ENCODE peak calls at places on chromosomes 13 and 19, in eight cellular contexts. One of them, this sample, is unnamed.
A peak's percentile ranks its signal among the peaks of the same experiment; 100 is the strongest.

GRCh38 chr19:42207767-42208259 is 9.7 kb downstream of the DEDD2 start:
- DNase-seq in cardiac fibroblast: peak; percentile 84
- DNase-seq in ovary: no peak
- DNase-seq in left ventricle myocardium inferior: no peak
- DNase-seq in AG09309: no peak
- DNase-seq in astrocyte of the spinal cord: peak; percentile 79
- DNase-seq in Peyer's patch: no peak
- DNase-seq in AG04449: peak; percentile 40
- DNase-seq in this sample: peak; percentile 31

GRCh38 chr19:56297010-56297409 is 17.6 kb downstream of the ZSCAN5A start:
- DNase-seq in astrocyte of the spinal cord: no peak
- DNase-seq in ovary: no peak
- DNase-seq in AG09309: no peak
- DNase-seq in AG04449: no peak
- DNase-seq in left ventricle myocardium inferior: no peak
- DNase-seq in cardiac fibroblast: no peak
- DNase-seq in Peyer's patch: no peak
- DNase-seq in this sample: no peak

GRCh38 chr19:3398114-3398899 is 31.9 kb downstream of the NFIC start:
- DNase-seq in cardiac fibroblast: no peak
- DNase-seq in Peyer's patch: no peak
- DNase-seq in AG04449: no peak
- DNase-seq in astrocyte of the spinal cord: peak; percentile 28
- DNase-seq in ovary: peak; percentile 87
- DNase-seq in AG09309: no peak
- DNase-seq in left ventricle myocardium inferior: peak; percentile 84
- DNase-seq in this sample: no peak

GRCh38 chr19:8370176-8371010 is 6.4 kb downstream of the ANGPTL4 start:
- DNase-seq in left ventricle myocardium inferior: no peak
- DNase-seq in Peyer's patch: peak; percentile 34
- DNase-seq in cardiac fibroblast: no peak
- DNase-seq in AG04449: no peak
- DNase-seq in ovary: no peak
- DNase-seq in astrocyte of the spinal cord: no peak
- DNase-seq in AG09309: no peak
- DNase-seq in this sample: no peak

GRCh38 chr13:113183450-113184129 is 24.9 kb downstream of the PCID2 start:
- DNase-seq in AG04449: no peak
- DNase-seq in cardiac fibroblast: peak; percentile 52
- DNase-seq in ovary: no peak
- DNase-seq in Peyer's patch: no peak
- DNase-seq in left ventricle myocardium inferior: no peak
- DNase-seq in AG09309: no peak
- DNase-seq in astrocyte of the spinal cord: peak; percentile 26
- DNase-seq in this sample: no peak

GRCh38 chr19:1453525-1454371 is 3.8 kb downstream of the APC2 start:
- DNase-seq in AG09309: no peak
- DNase-seq in astrocyte of the spinal cord: no peak
- DNase-seq in AG04449: no peak
- DNase-seq in ovary: no peak
- DNase-seq in Peyer's patch: no peak
- DNase-seq in left ventricle myocardium inferior: no peak
- DNase-seq in cardiac fibroblast: peak; percentile 38
- DNase-seq in this sample: peak; percentile 72

GRCh38 chr13:25762795-25763377 is 288.9 kb downstream of the SHISA2 start:
- DNase-seq in left ventricle myocardium inferior: no peak
- DNase-seq in ovary: no peak
- DNase-seq in astrocyte of the spinal cord: no peak
- DNase-seq in Peyer's patch: no peak
- DNase-seq in cardiac fibroblast: no peak
- DNase-seq in AG04449: no peak
- DNase-seq in AG09309: no peak
- DNase-seq in this sample: no peak

GRCh38 chr19:45922281-45922680 is 7.7 kb upstream of the NANOS2 start:
- DNase-seq in AG04449: no peak
- DNase-seq in astrocyte of the spinal cord: no peak
- DNase-seq in left ventricle myocardium inferior: no peak
- DNase-seq in ovary: no peak
- DNase-seq in cardiac fibroblast: no peak
- DNase-seq in AG09309: no peak
- DNase-seq in Peyer's patch: no peak
- DNase-seq in this sample: no peak

GRCh38 chr19:56821675-56822074 is 18.9 kb downstream of the PEG3 start:
- DNase-seq in Peyer's patch: no peak
- DNase-seq in cardiac fibroblast: no peak
- DNase-seq in left ventricle myocardium inferior: no peak
- DNase-seq in astrocyte of the spinal cord: no peak
- DNase-seq in ovary: no peak
- DNase-seq in AG09309: no peak
- DNase-seq in AG04449: no peak
- DNase-seq in this sample: no peak

GRCh38 chr13:49667773-49668172 is 23.5 kb downstream of the EBPL start:
- DNase-seq in AG09309: no peak
- DNase-seq in AG04449: no peak
- DNase-seq in ovary: no peak
- DNase-seq in left ventricle myocardium inferior: no peak
- DNase-seq in cardiac fibroblast: no peak
- DNase-seq in Peyer's patch: no peak
- DNase-seq in astrocyte of the spinal cord: peak; percentile 33
- DNase-seq in this sample: no peak

GRCh38 chr13:53142301-53142700 is 113.7 kb downstream of the OLFM4 start:
- DNase-seq in ovary: no peak
- DNase-seq in AG09309: no peak
- DNase-seq in astrocyte of the spinal cord: no peak
- DNase-seq in cardiac fibroblast: peak; percentile 6
- DNase-seq in AG04449: peak; percentile 17
- DNase-seq in Peyer's patch: no peak
- DNase-seq in left ventricle myocardium inferior: no peak
- DNase-seq in this sample: no peak

GRCh38 chr13:51916419-51916818 is 54.6 kb downstream of the CCDC70 start:
- DNase-seq in AG09309: no peak
- DNase-seq in left ventricle myocardium inferior: no peak
- DNase-seq in astrocyte of the spinal cord: no peak
- DNase-seq in Peyer's patch: no peak
- DNase-seq in cardiac fibroblast: no peak
- DNase-seq in AG04449: no peak
- DNase-seq in ovary: no peak
- DNase-seq in this sample: no peak

GRCh38 chr13:28531195-28531955 is 36.4 kb upstream of the FLT1 start:
- DNase-seq in astrocyte of the spinal cord: no peak
- DNase-seq in AG04449: no peak
- DNase-seq in ovary: no peak
- DNase-seq in left ventricle myocardium inferior: peak; percentile 61
- DNase-seq in Peyer's patch: peak; percentile 55
- DNase-seq in cardiac fibroblast: peak; percentile 33
- DNase-seq in AG09309: no peak
- DNase-seq in this sample: no peak

GRCh38 chr13:64684108-64684507 is 2546.0 kb downstream of the PCDH9 start:
- DNase-seq in Peyer's patch: no peak
- DNase-seq in left ventricle myocardium inferior: no peak
- DNase-seq in AG04449: no peak
- DNase-seq in AG09309: no peak
- DNase-seq in astrocyte of the spinal cord: no peak
- DNase-seq in cardiac fibroblast: no peak
- DNase-seq in ovary: no peak
- DNase-seq in this sample: no peak

GRCh38 chr19:52993342-52994178 is 20.2 kb upstream of the ERVV-1 start:
- DNase-seq in AG04449: no peak
- DNase-seq in AG09309: peak; percentile 20
- DNase-seq in Peyer's patch: peak; percentile 69
- DNase-seq in cardiac fibroblast: peak; percentile 85
- DNase-seq in ovary: peak; percentile 80
- DNase-seq in astrocyte of the spinal cord: peak; percentile 79
- DNase-seq in left ventricle myocardium inferior: peak; percentile 75
- DNase-seq in this sample: no peak

GRCh38 chr19:51158474-51159129 is 16.5 kb downstream of the SIGLEC7 start:
- DNase-seq in Peyer's patch: no peak
- DNase-seq in left ventricle myocardium inferior: peak; percentile 52
- DNase-seq in astrocyte of the spinal cord: no peak
- DNase-seq in ovary: no peak
- DNase-seq in AG04449: no peak
- DNase-seq in cardiac fibroblast: peak; percentile 47
- DNase-seq in AG09309: no peak
- DNase-seq in this sample: no peak

GRCh38 chr13:41405367-41405766 is 52.0 kb upstream of the RGCC start:
- DNase-seq in cardiac fibroblast: no peak
- DNase-seq in astrocyte of the spinal cord: no peak
- DNase-seq in AG04449: no peak
- DNase-seq in Peyer's patch: no peak
- DNase-seq in AG09309: no peak
- DNase-seq in left ventricle myocardium inferior: no peak
- DNase-seq in ovary: no peak
- DNase-seq in this sample: no peak

GRCh38 chr19:43779147-43779819 is 1.5 kb downstream of the KCNN4 start:
- DNase-seq in AG09309: no peak
- DNase-seq in AG04449: no peak
- DNase-seq in astrocyte of the spinal cord: no peak
- DNase-seq in cardiac fibroblast: no peak
- DNase-seq in left ventricle myocardium inferior: peak; percentile 36
- DNase-seq in Peyer's patch: peak; percentile 80
- DNase-seq in ovary: no peak
- DNase-seq in this sample: no peak

GRCh38 chr19:43776285-43776684 is 4.5 kb downstream of the KCNN4 start:
- DNase-seq in AG09309: no peak
- DNase-seq in left ventricle myocardium inferior: no peak
- DNase-seq in cardiac fibroblast: no peak
- DNase-seq in Peyer's patch: peak; percentile 36
- DNase-seq in astrocyte of the spinal cord: no peak
- DNase-seq in AG04449: no peak
- DNase-seq in ovary: no peak
- DNase-seq in this sample: no peak

GRCh38 chr19:43775299-43775890 is 5.4 kb downstream of the KCNN4 start:
- DNase-seq in AG09309: no peak
- DNase-seq in astrocyte of the spinal cord: no peak
- DNase-seq in ovary: no peak
- DNase-seq in left ventricle myocardium inferior: no peak
- DNase-seq in cardiac fibroblast: no peak
- DNase-seq in Peyer's patch: peak; percentile 13
- DNase-seq in AG04449: no peak
- DNase-seq in this sample: no peak

GRCh38 chr19:43778651-43779050 is 2.1 kb downstream of the KCNN4 start:
- DNase-seq in ovary: no peak
- DNase-seq in AG04449: no peak
- DNase-seq in left ventricle myocardium inferior: no peak
- DNase-seq in AG09309: no peak
- DNase-seq in Peyer's patch: no peak
- DNase-seq in astrocyte of the spinal cord: no peak
- DNase-seq in cardiac fibroblast: no peak
- DNase-seq in this sample: no peak

DNA sequence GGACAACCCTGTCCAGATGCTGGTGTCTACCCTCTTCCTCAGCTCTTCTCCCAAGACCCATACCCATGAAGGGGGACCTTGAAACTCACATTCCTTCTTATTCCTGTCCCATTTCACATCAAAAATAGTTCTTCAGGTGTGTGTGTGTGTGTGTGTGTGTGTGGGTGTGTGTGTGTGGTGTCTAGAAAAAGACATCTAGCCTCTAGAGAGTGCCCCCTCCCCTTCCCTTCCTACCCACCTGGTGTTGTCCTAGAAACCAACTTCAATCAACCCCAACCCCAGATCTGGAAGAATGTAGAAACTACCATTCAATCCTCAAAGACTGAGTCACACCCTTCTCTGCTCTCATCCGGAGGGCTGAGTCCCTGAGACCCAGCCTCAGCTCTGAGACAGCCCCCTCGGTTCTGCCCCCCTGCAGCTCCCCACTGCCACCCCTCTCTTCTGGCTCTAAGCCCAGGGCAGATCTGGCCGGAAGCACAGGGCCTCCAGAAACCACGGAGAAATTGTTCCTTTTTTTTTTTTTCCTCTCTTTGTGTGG is 3.5 kb downstream of the KCNN4 start:
- DNase-seq in astrocyte of the spinal cord: peak; percentile 73
- DNase-seq in AG04449: no peak
- DNase-seq in ovary: no peak
- DNase-seq in AG09309: no peak
- DNase-seq in Peyer's patch: peak; percentile 37
- DNase-seq in cardiac fibroblast: peak; percentile 35
- DNase-seq in left ventricle myocardium inferior: no peak
- DNase-seq in this sample: no peak
- H3K4me3 ChIP-seq in astrocyte of the spinal cord: no peak overlapping the region
- H3K4me3 ChIP-seq in AG04449: no peak overlapping the region
- H3K4me3 ChIP-seq in ovary: no peak overlapping the region
- H3K4me3 ChIP-seq in AG09309: no peak overlapping the region
- H3K4me3 ChIP-seq in Peyer's patch: no peak overlapping the region
- H3K4me3 ChIP-seq in cardiac fibroblast: no peak overlapping the region
- H3K4me3 ChIP-seq in left ventricle myocardium inferior: no peak overlapping the region
- H3K4me3 ChIP-seq in this sample: no peak overlapping the region

GRCh38 chr19:33724021-33724722 is 72.5 kb upstream of the KCTD15 start:
- DNase-seq in left ventricle myocardium inferior: no peak
- DNase-seq in ovary: no peak
- DNase-seq in AG04449: no peak
- DNase-seq in Peyer's patch: peak; percentile 31
- DNase-seq in cardiac fibroblast: no peak
- DNase-seq in AG09309: no peak
- DNase-seq in astrocyte of the spinal cord: no peak
- DNase-seq in this sample: no peak
- TF ChIP-seq CTCF in left ventricle myocardium inferior: no peak
- TF ChIP-seq CTCF in ovary: no peak
- TF ChIP-seq CTCF in AG04449: no peak
- TF ChIP-seq CTCF in Peyer's patch: no peak
- TF ChIP-seq CTCF in cardiac fibroblast: no peak
- TF ChIP-seq CTCF in AG09309: no peak
- TF ChIP-seq CTCF in astrocyte of the spinal cord: no peak
- TF ChIP-seq CTCF in this sample: no peak

DNA sequence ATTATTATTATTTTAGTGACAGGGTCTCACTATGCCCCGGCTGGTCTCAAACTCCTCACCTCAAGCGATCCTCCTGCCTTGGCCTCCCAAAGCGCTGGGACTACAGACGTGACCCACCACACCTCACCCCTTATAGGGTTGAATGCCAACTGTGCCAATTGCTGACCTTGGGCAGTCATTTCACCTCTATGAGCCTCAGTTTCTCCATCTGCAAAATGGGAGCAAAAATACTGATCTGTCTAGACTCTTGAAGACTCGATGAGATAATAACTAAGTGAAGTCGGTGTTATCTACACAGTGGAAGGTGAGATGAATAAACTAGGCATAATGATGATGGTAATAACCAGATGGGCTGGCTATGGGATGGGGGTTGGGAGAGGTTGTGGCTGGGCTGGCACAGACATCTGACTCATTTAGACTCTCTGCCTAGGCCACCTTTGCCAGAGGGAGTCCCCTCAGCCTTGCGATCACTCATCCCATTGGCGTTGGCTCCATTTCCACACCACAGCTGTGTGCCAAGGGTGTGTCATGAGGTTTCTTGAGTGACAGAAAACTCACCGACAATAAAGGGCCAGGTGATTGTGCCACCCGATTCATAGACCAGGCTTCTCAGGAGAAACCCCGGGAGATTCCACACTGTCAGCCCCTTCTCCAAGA is at the start of gene CASP14:
- DNase-seq in Peyer's patch: no peak
- DNase-seq in AG04449: no peak
- DNase-seq in astrocyte of the spinal cord: no peak
- DNase-seq in AG09309: no peak
- DNase-seq in ovary: no peak
- DNase-seq in left ventricle myocardium inferior: no peak
- DNase-seq in cardiac fibroblast: no peak
- DNase-seq in this sample: no peak
- H3K4me3 ChIP-seq in Peyer's patch: no peak within 1 kb of the TSS
- H3K4me3 ChIP-seq in AG04449: no peak within 1 kb of the TSS
- H3K4me3 ChIP-seq in astrocyte of the spinal cord: no peak within 1 kb of the TSS
- H3K4me3 ChIP-seq in AG09309: no peak within 1 kb of the TSS
- H3K4me3 ChIP-seq in ovary: no peak within 1 kb of the TSS
- H3K4me3 ChIP-seq in left ventricle myocardium inferior: no peak within 1 kb of the TSS
- H3K4me3 ChIP-seq in cardiac fibroblast: no peak within 1 kb of the TSS
- H3K4me3 ChIP-seq in this sample: no peak within 1 kb of the TSS

GRCh38 chr13:92175330-92175729 is 776.9 kb downstream of the GPC5 start:
- DNase-seq in ovary: peak; percentile 17
- DNase-seq in left ventricle myocardium inferior: no peak
- DNase-seq in Peyer's patch: no peak
- DNase-seq in cardiac fibroblast: peak; percentile 30
- DNase-seq in astrocyte of the spinal cord: peak; percentile 82
- DNase-seq in AG04449: no peak
- DNase-seq in AG09309: no peak
- DNase-seq in this sample: no peak
- TF ChIP-seq CTCF in ovary: peak; percentile 41
- TF ChIP-seq CTCF in left ventricle myocardium inferior: peak; percentile 46
- TF ChIP-seq CTCF in Peyer's patch: no peak
- TF ChIP-seq CTCF in cardiac fibroblast: peak; percentile 33
- TF ChIP-seq CTCF in astrocyte of the spinal cord: peak; percentile 64
- TF ChIP-seq CTCF in AG04449: no peak
- TF ChIP-seq CTCF in AG09309: peak; percentile 4
- TF ChIP-seq CTCF in this sample: peak; percentile 71